ENCODE peak calls at places on chromosomes 2 and 18, in seven cellular contexts. D is AG10803, Z is sigmoid colon, H is ACHN, T is islet precursor cell, I is 8988T, L is GM19239. G is an unnamed sample.

GRCh38 chr2:54557601-54558187 is 101.6 kb downstream of the SPTBN1 start:
- DNase-seq in H (peak), D (peak), T (peak), L (no peak), Z (peak), I (no peak), G (peak)

GRCh38 chr2:102129082-102129481 is 13.5 kb upstream of the IL1R1 start:
- DNase-seq in H (no peak), D (no peak), L (no peak), I (no peak), Z (no peak), T (no peak), G (no peak)

GRCh38 chr2:42794271-42795046 is 2.1 kb upstream of the HAAO start:
- DNase-seq in I (peak), T (peak), H (peak), L (no peak), D (peak), Z (no peak), G (peak)

GRCh38 chr18:3368193-3368592 is 81.8 kb upstream of the TGIF1 start:
- DNase-seq in T (no peak), D (peak), I (no peak), L (no peak), H (no peak), Z (no peak), G (no peak)

GRCh38 chr2:206164261-206164862 is 4.7 kb downstream of the EEF1B2 start:
- DNase-seq in I (no peak), D (peak), L (no peak), Z (no peak), T (no peak), H (peak), G (no peak)

GRCh38 chr2:229445501-229446294 is 174.6 kb upstream of the PID1 start:
- DNase-seq in D (peak), Z (peak), I (no peak), H (peak), T (no peak), L (no peak), G (no peak)

GRCh38 chr18:64639536-64639935 is 490.6 kb upstream of the LINC00305 start:
- DNase-seq in Z (no peak), H (peak), D (no peak), L (no peak), I (no peak), T (no peak), G (no peak)

GRCh38 chr18:9951022-9951859 is 37.4 kb downstream of the VAPA start:
- DNase-seq in D (peak), T (peak), H (peak), I (no peak), L (no peak), Z (no peak), G (no peak)

GRCh38 chr2:152701198-152701597 is 16.1 kb downstream of the PRPF40A start:
- DNase-seq in I (no peak), D (no peak), L (no peak), H (no peak), T (no peak), Z (no peak), G (no peak)

GRCh38 chr2:172215172-172215935 is 112.7 kb upstream of the DLX2 start:
- DNase-seq in L (no peak), H (no peak), D (no peak), T (no peak), I (no peak), Z (no peak), G (no peak)

GRCh38 chr18:48787523-48788151 is 163.1 kb downstream of the SMAD7 start:
- DNase-seq in I (no peak), L (no peak), H (no peak), T (peak), D (peak), Z (peak), G (no peak)

GRCh38 chr2:20501974-20502373 is 55.1 kb downstream of the RHOB start:
- DNase-seq in Z (peak), I (no peak), L (no peak), D (peak), T (peak), H (no peak), G (no peak)

GRCh38 chr2:151111599-151112278 is 149.9 kb downstream of the RBM43 start:
- DNase-seq in Z (no peak), L (no peak), I (no peak), D (peak), T (no peak), H (peak), G (no peak)

GRCh38 chr2:119434664-119435063 is 3.0 kb downstream of the TMEM37 start:
- DNase-seq in H (no peak), Z (no peak), D (no peak), L (no peak), T (peak), I (no peak), G (no peak)

GRCh38 chr2:207487650-207488315 is 42.0 kb upstream of the CREB1 start:
- DNase-seq in I (peak), L (no peak), Z (no peak), D (peak), H (peak), T (peak), G (no peak)

GRCh38 chr2:33606622-33607021 is 7.5 kb upstream of the FAM98A start:
- DNase-seq in L (no peak), D (no peak), T (no peak), I (no peak), H (no peak), Z (no peak), G (no peak)

GRCh38 chr2:177467646-177468045 is 75.1 kb downstream of the AGPS start:
- DNase-seq in L (no peak), Z (no peak), T (no peak), I (no peak), H (no peak), D (peak), G (no peak)

GRCh38 chr2:181656450-181657261 is at the start of gene CERKL:
- DNase-seq in Z (no peak), L (peak), I (peak), T (peak), H (peak), D (peak), G (peak)

GRCh38 chr2:3627500-3628100 is 30.4 kb upstream of the ALLC start:
- DNase-seq in T (no peak), Z (peak), H (no peak), I (no peak), D (no peak), L (no peak), G (no peak)

GRCh38 chr2:163319006-163319405 is 416.8 kb downstream of the FIGN start:
- DNase-seq in H (no peak), L (no peak), T (no peak), Z (no peak), D (peak), I (no peak), G (no peak)

GRCh38 chr18:12968619-12969018 is 20.8 kb downstream of the SEH1L start:
- DNase-seq in I (no peak), D (no peak), H (no peak), T (no peak), L (no peak), Z (no peak), G (no peak)

GRCh38 chr2:48738806-48739205 is 16.7 kb downstream of the LHCGR start:
- DNase-seq in T (no peak), Z (no peak), D (peak), L (no peak), I (no peak), H (no peak), G (no peak)

GRCh38 chr18:9032519-9032918 is 70.0 kb upstream of the NDUFV2 start:
- DNase-seq in T (no peak), L (no peak), D (no peak), Z (no peak), H (no peak), I (no peak), G (no peak)

GRCh38 chr2:178391701-178392100 is 59.3 kb downstream of the PRKRA start:
- DNase-seq in L (no peak), Z (no peak), H (no peak), I (no peak), D (no peak), T (no peak), G (no peak)

GRCh38 chr2:56476509-56477071 is 292.8 kb downstream of the CCDC85A start:
- DNase-seq in H (no peak), Z (no peak), D (no peak), I (no peak), L (no peak), T (no peak), G (no peak)

G was measured in GM13977.